ENCODE peak calls at places on chromosomes 13 and 19, in eight cellular contexts. V is central memory CD8-positive, alpha-beta T cell; Y is KG1; X is nephron progenitor cell; B is fibroblast of mammary gland; N is foreskin fibroblast; R is fibroblast of lung; P is stimulated activated CD8-positive, alpha-beta memory T cell treated with anti-CD3 and anti-CD28 coated beads, Interleukin-4, amount 100 ng/mL, for 1 hour. A is an unnamed sample.

GRCh38 chr13:99075268-99076191 is 97.7 kb upstream of the DOCK9 start:
- DNase-seq in V (no peak), Y (no peak), X (no peak), B (no peak), N (no peak), R (no peak), P (no peak), A (no peak)

GRCh38 chr19:54707932-54708331 is 16.3 kb upstream of the KIR3DL3 start:
- DNase-seq in V (no peak), Y (no peak), X (no peak), B (no peak), N (no peak), R (no peak), P (no peak), A (no peak)

GRCh38 chr13:111480976-111481375 is 160.5 kb downstream of the TEX29 start:
- DNase-seq in V (no peak), Y (no peak), X (no peak), B (no peak), N (no peak), R (no peak), P (no peak), A (no peak)

GRCh38 chr13:42970824-42971669 is 21.0 kb downstream of the EPSTI1 start:
- DNase-seq in V (no peak), Y (peak), X (peak), B (peak), N (peak), R (peak), P (no peak), A (peak)

GRCh38 chr13:30735025-30735967 is at the start of gene ALOX5AP:
- DNase-seq in V (no peak), Y (peak), X (no peak), B (no peak), N (no peak), R (no peak), P (no peak), A (no peak)

GRCh38 chr13:91381371-91381770 is 17.1 kb upstream of the GPC5 start:
- DNase-seq in V (no peak), Y (no peak), X (no peak), B (peak), N (no peak), R (peak), P (no peak), A (peak)

GRCh38 chr19:44588753-44589112 is 24.6 kb upstream of the IGSF23 start:
- DNase-seq in V (no peak), Y (no peak), X (no peak), B (no peak), N (no peak), R (no peak), P (no peak), A (no peak)

GRCh38 chr19:9878511-9879196 is 43.5 kb downstream of the PIN1 start:
- DNase-seq in V (no peak), Y (no peak), X (no peak), B (no peak), N (no peak), R (no peak), P (no peak), A (no peak)

GRCh38 chr19:13814550-13814949 is 19.3 kb downstream of the ZSWIM4 start:
- DNase-seq in V (no peak), Y (no peak), X (no peak), B (no peak), N (no peak), R (no peak), P (no peak), A (no peak)

GRCh38 chr19:47284324-47284899 is 9.7 kb downstream of the INAFM1 start:
- DNase-seq in V (no peak), Y (peak), X (peak), B (peak), N (peak), R (peak), P (no peak), A (peak)

GRCh38 chr19:27654266-27654990 is 1558.5 kb downstream of the UQCRFS1 start:
- DNase-seq in V (no peak), Y (no peak), X (no peak), B (no peak), N (no peak), R (no peak), P (no peak), A (peak)

GRCh38 chr13:99028890-99029289 is 51.0 kb upstream of the DOCK9 start:
- DNase-seq in V (peak), Y (no peak), X (no peak), B (no peak), N (no peak), R (no peak), P (no peak), A (no peak)

GRCh38 chr13:55999709-56000108 is 1141.0 kb upstream of the PRR20A start:
- DNase-seq in V (no peak), Y (no peak), X (no peak), B (no peak), N (no peak), R (no peak), P (no peak), A (no peak)

GRCh38 chr13:110270507-110270906 is 36.5 kb downstream of the COL4A1 start:
- DNase-seq in V (no peak), Y (no peak), X (no peak), B (no peak), N (no peak), R (no peak), P (no peak), A (no peak)

GRCh38 chr19:37973666-37974065 is 66.7 kb downstream of the SIPA1L3 start:
- DNase-seq in V (no peak), Y (no peak), X (no peak), B (no peak), N (no peak), R (no peak), P (no peak), A (no peak)

GRCh38 chr19:37763488-37763887 is 15.9 kb downstream of the ZNF573 start:
- DNase-seq in V (no peak), Y (no peak), X (no peak), B (peak), N (peak), R (peak), P (no peak), A (no peak)

GRCh38 chr13:52903320-52903719 is 54.9 kb upstream of the PCDH8 start:
- DNase-seq in V (no peak), Y (no peak), X (no peak), B (no peak), N (no peak), R (no peak), P (no peak), A (no peak)

GRCh38 chr13:97491452-97491851 is 57.5 kb downstream of the RAP2A start:
- DNase-seq in V (no peak), Y (no peak), X (no peak), B (no peak), N (no peak), R (no peak), P (no peak), A (no peak)

GRCh38 chr19:5002143-5002542 is 33.2 kb downstream of the KDM4B start:
- DNase-seq in V (no peak), Y (no peak), X (no peak), B (peak), N (peak), R (peak), P (no peak), A (peak)

GRCh38 chr13:42377640-42378382 is 105.9 kb downstream of the AKAP11 start:
- DNase-seq in V (no peak), Y (peak), X (no peak), B (no peak), N (no peak), R (no peak), P (no peak), A (peak)

GRCh38 chr13:61954092-61954491 is 538.4 kb upstream of the PCDH20 start:
- DNase-seq in V (no peak), Y (no peak), X (no peak), B (peak), N (no peak), R (peak), P (no peak), A (no peak)

GRCh38 chr19:46863818-46864629 is 3.2 kb downstream of the ARHGAP35 start:
- DNase-seq in V (no peak), Y (no peak), X (peak), B (peak), N (peak), R (peak), P (no peak), A (peak)

GRCh38 chr19:1119475-1120217 is 15.9 kb downstream of the GPX4 start:
- DNase-seq in V (no peak), Y (no peak), X (no peak), B (no peak), N (no peak), R (no peak), P (no peak), A (no peak)

GRCh38 chr13:25796474-25796873 is 255.3 kb downstream of the SHISA2 start:
- DNase-seq in V (no peak), Y (no peak), X (no peak), B (no peak), N (no peak), R (peak), P (no peak), A (no peak)

GRCh38 chr19:52140077-52140710 is 456 bp upstream of the ZNF616 start:
- DNase-seq in V (no peak), Y (no peak), X (no peak), B (no peak), N (no peak), R (peak), P (no peak), A (no peak)

GRCh38 chr13:108981407-108981806 is 352.0 kb downstream of the MYO16 start:
- DNase-seq in V (no peak), Y (no peak), X (no peak), B (no peak), N (peak), R (no peak), P (no peak), A (peak)

GRCh38 chr19:45130888-45131615 is 29.7 kb downstream of the NKPD1 start:
- DNase-seq in V (no peak), Y (no peak), X (peak), B (no peak), N (peak), R (peak), P (no peak), A (peak)

GRCh38 chr19:54518844-54519243 is 16.2 kb downstream of the LAIR2 start:
- DNase-seq in V (no peak), Y (no peak), X (no peak), B (no peak), N (no peak), R (no peak), P (no peak), A (peak)

GRCh38 chr19:10315335-10316214 is at the start of gene FDX2:
- DNase-seq in V (peak), Y (peak), X (peak), B (peak), N (peak), R (peak), P (peak), A (peak)

GRCh38 chr19:46839752-46840151 is 10.9 kb downstream of the AP2S1 start:
- DNase-seq in V (no peak), Y (no peak), X (no peak), B (no peak), N (peak), R (no peak), P (no peak), A (no peak)

A was measured in myocyte.